ENCODE peak calls at places on chromosomes 7 and 10, in eight cellular contexts. X is HepG2, Q is hepatocyte, K is DND-41, F is PC-9, B is astrocyte, A is PC-3, N is fibroblast of lung. J is an unnamed sample. For H3K79me2, the result is how much of the 10 kb centered on the place peaks cover.

GRCh38 chr7:2118630-2119190 is 114.0 kb downstream of the MAD1L1 start:
- DNase-seq in X (no peak), Q (no peak), K (no peak), F (no peak), B (no peak), A (no peak), N (no peak), J (peak)

GRCh38 chr7:1844336-1844955 is 174.4 kb downstream of the ELFN1 start:
- DNase-seq in X (no peak), Q (no peak), K (no peak), F (peak), B (no peak), A (no peak), N (no peak), J (no peak)

GRCh38 chr7:93185303-93186027 is 37.3 kb upstream of the SAMD9L start:
- DNase-seq in X (no peak), Q (no peak), K (no peak), F (no peak), B (no peak), A (peak), N (no peak), J (peak)

GRCh38 chr10:64288404-64288803 is 767.2 kb downstream of the REEP3 start:
- DNase-seq in X (no peak), Q (no peak), K (no peak), F (no peak), B (no peak), A (no peak), N (no peak), J (no peak)

GRCh38 chr7:120947980-120948379 is 2.6 kb upstream of the ING3 start:
- DNase-seq in X (no peak), Q (no peak), K (no peak), F (no peak), B (no peak), A (no peak), N (no peak), J (no peak)

GRCh38 chr7:7517661-7518236 is 17.9 kb downstream of the COL28A1 start:
- DNase-seq in X (peak), Q (no peak), K (no peak), F (no peak), B (no peak), A (no peak), N (no peak), J (no peak)

GRCh38 chr10:50400694-50401093 is 149.4 kb upstream of the ASAH2 start:
- DNase-seq in X (no peak), Q (no peak), K (no peak), F (no peak), B (no peak), A (no peak), N (no peak), J (no peak)

GRCh38 chr10:103678104-103678526 is 177.3 kb downstream of the SH3PXD2A start:
- DNase-seq in X (no peak), Q (peak), K (peak), F (no peak), B (peak), A (no peak), N (peak), J (no peak)

GRCh38 chr10:95508730-95509129 is 52.4 kb downstream of the SORBS1 start:
- DNase-seq in X (peak), Q (peak), K (no peak), F (no peak), B (peak), A (no peak), N (no peak), J (no peak)

GRCh38 chr7:158348446-158348845 is 239.2 kb downstream of the PTPRN2 start:
- DNase-seq in X (no peak), Q (no peak), K (no peak), F (no peak), B (no peak), A (no peak), N (no peak), J (no peak)

GRCh38 chr7:154345093-154345492 is 292.9 kb downstream of the DPP6 start:
- DNase-seq in X (no peak), Q (no peak), K (no peak), F (no peak), B (no peak), A (no peak), N (no peak), J (no peak)

GRCh38 chr7:93945083-93945482 is 23.5 kb downstream of the GNG11 start:
- DNase-seq in X (no peak), Q (no peak), K (no peak), F (no peak), B (no peak), A (no peak), N (no peak), J (no peak)

DNA sequence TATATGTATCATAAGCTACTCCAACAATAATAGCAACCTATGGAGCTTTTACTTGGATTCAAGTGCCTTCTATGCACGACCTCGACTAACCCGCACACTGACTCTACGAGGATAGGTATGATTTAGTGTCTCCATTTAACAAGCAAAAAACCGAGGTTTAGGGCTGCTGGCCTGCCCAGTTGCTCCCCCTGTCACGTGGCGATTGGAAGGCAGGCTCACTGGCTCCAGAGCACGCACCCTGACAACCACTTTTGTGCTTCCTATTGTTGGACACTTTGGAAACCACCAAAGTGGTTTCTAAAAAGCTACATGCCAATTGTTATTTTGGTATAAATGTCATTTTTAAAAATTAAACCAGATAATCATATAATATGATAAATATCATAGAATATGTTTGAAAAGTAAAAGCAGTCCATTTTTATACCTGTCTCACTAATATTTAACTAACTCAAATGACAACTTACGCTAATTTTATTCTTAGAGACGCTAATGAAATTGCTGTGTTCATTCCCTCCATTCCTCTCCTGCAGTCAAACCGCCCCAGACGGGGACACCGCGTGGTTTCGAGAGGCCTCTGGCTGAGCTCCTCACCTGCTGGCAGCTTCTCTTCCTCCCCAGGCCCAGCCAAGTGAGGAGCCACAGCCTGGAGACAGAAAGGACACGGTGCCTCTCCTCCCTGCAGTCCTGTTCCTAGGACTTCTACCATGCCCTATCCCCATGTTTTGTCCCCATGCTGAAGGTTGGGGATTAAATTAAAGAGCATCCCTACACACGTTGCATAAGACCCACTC is 22.2 kb upstream of the RHEB start:
- DNase-seq in X (no peak), Q (no peak), K (no peak), F (no peak), B (no peak), A (no peak), N (no peak), J (no peak)
- H3K79me2 ChIP-seq in X (under half), Q (under half), K (under half), F (under half), B (under half), A (under half), N (under half), J (under half)

GRCh38 chr7:12692035-12692434 is 4.6 kb downstream of the ARL4A start:
- DNase-seq in X (no peak), Q (no peak), K (no peak), F (no peak), B (no peak), A (no peak), N (no peak), J (no peak)
- H3K79me2 ChIP-seq in X (under half), Q (half or more), K (under half), F (under half), B (under half), A (half or more), N (under half), J (half or more)

GRCh38 chr10:102118867-102119266 is 1.3 kb downstream of the LDB1 start:
- DNase-seq in X (no peak), Q (no peak), K (peak), F (no peak), B (no peak), A (no peak), N (no peak), J (no peak)

GRCh38 chr10:102120987-102121738 is 995 bp upstream of the LDB1 start:
- DNase-seq in X (no peak), Q (peak), K (peak), F (no peak), B (peak), A (no peak), N (peak), J (no peak)

GRCh38 chr10:102121739-102122372 is 1.7 kb upstream of the LDB1 start:
- DNase-seq in X (no peak), Q (peak), K (no peak), F (no peak), B (no peak), A (no peak), N (peak), J (no peak)

GRCh38 chr10:102119417-102120141 is 589 bp downstream of the LDB1 start:
- DNase-seq in X (no peak), Q (peak), K (peak), F (no peak), B (peak), A (peak), N (peak), J (peak)

DNA sequence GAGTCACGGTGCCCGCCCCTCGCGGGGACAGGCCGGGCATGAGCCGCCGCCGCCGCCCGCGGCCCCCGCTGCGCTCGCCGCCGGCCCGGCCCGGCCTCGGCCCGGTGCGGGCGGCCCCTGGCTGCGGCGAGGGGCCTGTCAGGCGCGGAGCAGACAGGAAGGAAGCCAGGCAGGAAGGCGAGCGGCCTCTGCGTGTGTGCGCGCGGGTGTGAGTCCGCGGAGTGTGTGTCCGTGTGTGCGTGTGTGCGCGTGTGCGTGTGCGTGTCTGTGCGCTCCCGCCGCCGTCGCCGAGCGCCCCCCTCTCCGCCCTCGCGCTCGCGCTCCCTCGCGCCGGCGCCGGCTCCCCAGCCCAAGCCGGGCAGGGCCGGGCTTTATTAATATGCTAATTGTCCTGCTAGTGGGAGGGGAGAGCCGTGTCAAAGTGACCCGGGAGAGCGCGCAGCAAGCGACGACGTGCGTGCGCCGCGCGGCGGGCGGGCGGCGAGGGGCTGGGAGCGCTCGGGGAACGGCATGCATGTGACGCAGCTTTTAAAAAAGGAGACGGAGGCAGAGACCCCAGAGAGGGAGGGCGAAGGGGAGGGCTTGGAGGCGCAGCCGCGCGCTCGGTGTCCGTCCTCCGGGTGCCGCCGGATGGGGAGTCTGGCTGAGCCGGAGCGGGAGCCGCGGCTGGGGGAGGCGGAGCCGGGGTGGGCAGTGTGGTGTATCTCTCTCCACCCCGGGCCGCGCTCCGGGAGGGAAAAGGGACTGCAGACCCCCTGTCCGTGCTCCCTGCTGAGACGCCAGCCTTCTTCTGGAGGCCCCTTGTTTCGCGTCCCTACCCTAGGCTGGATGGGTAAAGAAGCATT is at the start of gene LDB1:
- DNase-seq in X (peak), Q (peak), K (peak), F (peak), B (peak), A (peak), N (peak), J (peak)
- H3K79me2 ChIP-seq in X (under half), Q (under half), K (half or more), F (under half), B (under half), A (under half), N (under half), J (under half)

GRCh38 chr10:866577-866941 is 64.9 kb downstream of the LARP4B start:
- DNase-seq in X (no peak), Q (no peak), K (no peak), F (no peak), B (no peak), A (no peak), N (no peak), J (no peak)
- H3K79me2 ChIP-seq in X (under half), Q (half or more), K (half or more), F (under half), B (half or more), A (under half), N (under half), J (half or more)

DNA sequence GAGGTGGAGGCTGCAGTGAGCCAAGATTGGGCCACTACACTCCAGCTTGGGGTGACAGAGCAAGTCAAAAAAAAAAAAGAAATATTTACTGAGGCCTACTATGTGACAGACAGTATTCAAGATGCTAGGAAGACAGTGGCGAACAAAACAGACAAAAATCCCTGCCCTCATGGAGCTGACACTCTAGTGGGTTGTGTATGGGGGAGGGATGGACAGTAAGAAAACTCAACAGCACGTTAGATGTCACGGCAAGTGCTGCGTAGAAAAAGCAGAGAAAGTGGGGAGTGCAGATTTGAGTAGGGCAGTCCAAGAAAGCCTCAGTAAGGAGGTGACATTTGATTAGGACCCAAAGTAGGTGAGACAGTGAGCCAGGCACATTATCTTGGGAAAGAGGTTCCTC is 10.1 kb downstream of the CAMK2G start:
- DNase-seq in X (no peak), Q (no peak), K (no peak), F (no peak), B (no peak), A (no peak), N (no peak), J (no peak)
- H3K79me2 ChIP-seq in X (under half), Q (under half), K (half or more), F (half or more), B (under half), A (half or more), N (under half), J (under half)